ENCODE peak calls at places on chromosomes 6 and 20, in seven cellular contexts. H is M059J; Z is activated CD4-positive, alpha-beta T cell treated with anti-CD3 and anti-CD28 coated beads, Interleukin-2, amount 10 ng/mL, durations not matched to agents 7 days and 5 days; V is NCI-H1417; U is T-helper 1 cell; A is esophagus squamous epithelium; N is HEK293T. E is an unnamed sample.
A peak's percentile ranks its signal among the peaks of the same experiment; 100 is the strongest.

GRCh38 chr20:19259182-19259591 is 46.7 kb downstream of the SLC24A3 start:
- DNase-seq in V (no peak), U (no peak), N (no peak), H (no peak), Z (no peak), A (no peak), E (no peak)

GRCh38 chr6:56984884-56985283 is 30.0 kb downstream of the BEND6 start:
- DNase-seq in U (no peak), N (no peak), V (no peak), H (no peak), A (no peak), Z (no peak), E (no peak)

GRCh38 chr6:36387440-36388303 is at the start of gene ETV7:
- DNase-seq in N (no peak), V (peak; percentile 75), H (peak; percentile 75), A (no peak), Z (peak; percentile 69), U (peak; percentile 69), E (peak; percentile 55)

GRCh38 chr6:4922488-4923037 is 81.3 kb downstream of the RPP40 start:
- DNase-seq in Z (no peak), A (no peak), U (no peak), N (no peak), V (peak; percentile 81), H (no peak), E (peak; percentile 19)

GRCh38 chr20:56932575-56933330 is 303.6 kb downstream of the TFAP2C start:
- DNase-seq in Z (no peak), A (no peak), N (no peak), H (peak; percentile 27), U (no peak), V (no peak), E (no peak)

GRCh38 chr6:36095497-36096391 is 34.6 kb upstream of the MAPK13 start:
- DNase-seq in V (peak; percentile 13), H (no peak), N (no peak), Z (no peak), U (no peak), A (no peak), E (peak; percentile 85)

GRCh38 chr6:126167726-126168125 is 172.2 kb upstream of the CENPW start:
- DNase-seq in A (no peak), U (no peak), N (no peak), V (no peak), H (no peak), Z (no peak), E (no peak)

GRCh38 chr6:137432054-137432545 is 62.1 kb downstream of the OLIG3 start:
- DNase-seq in A (no peak), H (no peak), N (no peak), Z (no peak), U (no peak), V (peak; percentile 24), E (no peak)

GRCh38 chr6:108752733-108753392 is 95.4 kb upstream of the ARMC2 start:
- DNase-seq in U (no peak), A (no peak), Z (no peak), V (peak; percentile 28), H (no peak), N (no peak), E (peak; percentile 18)

GRCh38 chr6:112480551-112480950 is 133.4 kb downstream of the RFPL4B start:
- DNase-seq in U (no peak), V (no peak), N (no peak), H (peak; percentile 80), Z (no peak), A (no peak), E (no peak)

GRCh38 chr6:125503181-125503580 is 201.4 kb upstream of the HDDC2 start:
- DNase-seq in U (no peak), N (no peak), V (no peak), H (no peak), Z (no peak), A (no peak), E (no peak)

GRCh38 chr6:136486357-136486756 is 63.9 kb downstream of the MAP7 start:
- DNase-seq in U (no peak), V (no peak), A (no peak), H (no peak), N (no peak), Z (no peak), E (no peak)

E was measured in NCI-H146.